ENCODE peak calls at places on chromosomes 2 and 18, in eight cellular contexts. D is germinal center; H is activated T-helper 1 cell treated with anti-CD3 and anti-CD28 coated beads, Interleukin-2, amount 50 U/mL, for 16 hours; I is tibial artery; K is AG04450; R is smooth muscle cell of the brain vasculature; L is T-helper 9 cell; Q is NCI-H1048. M is an unnamed sample.

GRCh38 chr18:37286801-37287200 is 278.8 kb downstream of the CELF4 start:
- DNase-seq in R (no peak), H (no peak), D (no peak), Q (no peak), L (no peak), K (no peak), I (no peak), M (no peak)

GRCh38 chr18:35982404-35983114 is 10.1 kb downstream of the RMP24 start:
- DNase-seq in L (no peak), I (no peak), H (no peak), D (no peak), K (peak), Q (no peak), R (no peak), M (no peak)

GRCh38 chr2:1995987-1996386 is 251.7 kb upstream of the PXDN start:
- DNase-seq in K (no peak), D (no peak), H (no peak), R (no peak), L (no peak), Q (no peak), I (no peak), M (no peak)

GRCh38 chr2:8445580-8445979 is 236.3 kb upstream of the ID2 start:
- DNase-seq in I (no peak), H (no peak), Q (no peak), K (no peak), L (no peak), R (no peak), D (no peak), M (no peak)

GRCh38 chr2:126029316-126029715 is 626.6 kb upstream of the GYPC start:
- DNase-seq in K (no peak), Q (no peak), I (no peak), D (no peak), R (no peak), L (no peak), H (no peak), M (no peak)

GRCh38 chr2:39377226-39377939 is 59.7 kb downstream of the MAP4K3 start:
- DNase-seq in D (peak), I (no peak), H (no peak), R (no peak), L (no peak), Q (no peak), K (no peak), M (no peak)

GRCh38 chr2:33354981-33355380 is 121.5 kb upstream of the RASGRP3 start:
- DNase-seq in R (peak), D (no peak), Q (no peak), I (no peak), H (no peak), L (no peak), K (no peak), M (no peak)

GRCh38 chr2:231176061-231176460 is 22.4 kb upstream of the ARMC9 start:
- DNase-seq in H (no peak), D (no peak), R (no peak), I (no peak), Q (no peak), L (no peak), K (no peak), M (no peak)

GRCh38 chr2:239164281-239164871 is 236.4 kb downstream of the HDAC4 start:
- DNase-seq in L (no peak), I (peak), R (no peak), H (no peak), K (no peak), Q (no peak), D (no peak), M (no peak)

GRCh38 chr2:207129821-207130220 is 35.9 kb downstream of the KLF7 start:
- DNase-seq in L (no peak), Q (no peak), D (no peak), I (no peak), H (no peak), K (no peak), R (no peak), M (no peak)

GRCh38 chr2:208571764-208572131 is 165.2 kb downstream of the PTH2R start:
- DNase-seq in H (no peak), I (no peak), K (no peak), R (no peak), D (no peak), Q (no peak), L (no peak), M (no peak)

GRCh38 chr2:217361491-217361890 is 501.6 kb upstream of the TNP1 start:
- DNase-seq in R (no peak), Q (no peak), L (no peak), H (no peak), D (no peak), K (no peak), I (no peak), M (no peak)

GRCh38 chr2:45755585-45756330 is 104.3 kb downstream of the PRKCE start:
- DNase-seq in D (no peak), R (no peak), L (no peak), Q (no peak), H (no peak), K (no peak), I (no peak), M (no peak)

GRCh38 chr2:239399404-239399999 is 1.3 kb downstream of the HDAC4 start:
- DNase-seq in H (no peak), I (no peak), D (peak), R (no peak), L (peak), K (no peak), Q (no peak), M (no peak)

GRCh38 chr2:67840460-67841068 is 222.2 kb downstream of the C1D start:
- DNase-seq in H (no peak), D (peak), K (peak), R (no peak), Q (peak), L (no peak), I (peak), M (no peak)

GRCh38 chr2:214674278-214674677 is 135.2 kb downstream of the BARD1 start:
- DNase-seq in I (no peak), Q (no peak), D (no peak), H (no peak), L (no peak), K (no peak), R (no peak), M (no peak)

GRCh38 chr2:50727940-50728339 is 304.0 kb downstream of the NRXN1 start:
- DNase-seq in L (no peak), K (no peak), D (no peak), I (no peak), H (no peak), R (no peak), Q (no peak), M (no peak)

GRCh38 chr2:15588329-15588919 is 3.2 kb upstream of the DDX1 start:
- DNase-seq in H (no peak), Q (no peak), L (no peak), D (peak), I (no peak), K (peak), R (no peak), M (no peak)

GRCh38 chr2:134140251-134140661 is 113.6 kb upstream of the MGAT5 start:
- DNase-seq in R (no peak), Q (no peak), D (no peak), K (no peak), I (no peak), L (no peak), H (no peak), M (no peak)

GRCh38 chr2:24793752-24794477 is 690 bp downstream of the CENPO start:
- DNase-seq in L (no peak), H (no peak), K (no peak), D (peak), I (no peak), Q (no peak), R (no peak), M (no peak)

GRCh38 chr2:236179653-236180500 is 11.7 kb upstream of the GBX2 start:
- DNase-seq in I (no peak), D (no peak), R (no peak), K (no peak), L (no peak), Q (no peak), H (no peak), M (no peak)